ENCODE peak calls at places on chromosome 12, in eight cellular contexts. O is CD4-positive, alpha-beta T cell; R is T-helper 1 cell; A is Caki2; G is GM23338; X is CD8-positive, alpha-beta T cell; U is stimulated activated CD8-positive, alpha-beta memory T cell treated with anti-CD3 and anti-CD28 coated beads, Interleukin-15, amount 100 ng/mL, for 24 hours; J is psoas muscle. L is an unnamed sample.

GRCh38 chr12:12872934-12873275 is 18.5 kb upstream of the GPRC5A start:
- DNase-seq in O (no peak), A (no peak), U (no peak), X (no peak), J (no peak), G (no peak), R (no peak), L (no peak)

GRCh38 chr12:68953536-68953935 is 20.6 kb upstream of the CPM start:
- DNase-seq in A (peak; percentile 49), J (no peak), G (no peak), U (no peak), X (no peak), O (no peak), R (no peak), L (no peak)

GRCh38 chr12:32548691-32549412 is 130.2 kb upstream of the DNM1L start:
- DNase-seq in U (no peak), R (no peak), O (no peak), J (peak; percentile 28), X (no peak), G (no peak), A (no peak), L (no peak)

GRCh38 chr12:88571543-88571942 is 8.7 kb downstream of the KITLG start:
- DNase-seq in X (no peak), O (no peak), U (no peak), A (no peak), J (no peak), G (no peak), R (no peak), L (no peak)

GRCh38 chr12:9319044-9319841 is 111.0 kb upstream of the PZP start:
- DNase-seq in A (no peak), U (no peak), O (no peak), G (no peak), X (no peak), R (no peak), J (no peak), L (no peak)

GRCh38 chr12:113154351-113154973 is 4.9 kb downstream of the CFAP73 start:
- DNase-seq in X (peak; percentile 18), O (no peak), G (peak; percentile 91), J (no peak), U (no peak), R (no peak), A (no peak), L (no peak)

GRCh38 chr12:47862881-47863280 is 41.9 kb downstream of the VDR start:
- DNase-seq in U (no peak), G (no peak), X (no peak), O (no peak), J (no peak), A (no peak), R (no peak), L (no peak)

GRCh38 chr12:124601699-124602098 is 34.3 kb upstream of the NCOR2 start:
- DNase-seq in J (no peak), R (no peak), U (no peak), G (no peak), X (no peak), O (no peak), A (no peak), L (no peak)

GRCh38 chr12:104886418-104887401 is 71.4 kb downstream of the SLC41A2 start:
- DNase-seq in G (no peak), A (no peak), R (no peak), O (no peak), J (no peak), U (no peak), X (no peak), L (no peak)

GRCh38 chr12:34398706-34399630 is 376.7 kb downstream of the ALG10 start:
- DNase-seq in O (peak; percentile 25), G (no peak), A (no peak), X (peak; percentile 6), J (peak; percentile 4), U (no peak), R (no peak), L (no peak)

GRCh38 chr12:97995085-97995484 is 520.3 kb upstream of the TMPO start:
- DNase-seq in G (no peak), A (no peak), R (no peak), U (no peak), O (no peak), X (no peak), J (no peak), L (no peak)

GRCh38 chr12:69329669-69330428 is 18.3 kb upstream of the LYZ start:
- DNase-seq in O (no peak), X (peak; percentile 35), U (no peak), J (no peak), A (no peak), G (no peak), R (no peak), L (no peak)

GRCh38 chr12:51262758-51263177 is 7.4 kb downstream of the SMAGP start:
- DNase-seq in A (peak; percentile 89), J (no peak), U (no peak), G (peak; percentile 84), R (no peak), X (peak; percentile 36), O (no peak), L (no peak)